ENCODE peak calls at places on chromosomes 4 and X, in four cellular contexts. I is pulmonary artery endothelial cell; B is MG63; X is naive thymus-derived CD8-positive, alpha-beta T cell. L is an unnamed sample.

GRCh38 chr4:38894340-38894982 is 26.9 kb downstream of the FAM114A1 start:
- DNase-seq in I (no peak), B (no peak), X (no peak), L (no peak)

GRCh38 chrX:152652467-152652866 is 14.8 kb downstream of the GABRQ start:
- DNase-seq in I (no peak), B (no peak), X (no peak), L (no peak)

GRCh38 chr4:18020671-18021469 is 685 bp downstream of the LCORL start:
- DNase-seq in I (peak), B (peak), X (peak), L (peak)

GRCh38 chr4:89497517-89498308 is 190.1 kb upstream of the GPRIN3 start:
- DNase-seq in I (peak), B (no peak), X (no peak), L (no peak)

GRCh38 chrX:136659174-136659573 is 11.2 kb downstream of the CD40LG start:
- DNase-seq in I (no peak), B (no peak), X (no peak), L (no peak)

GRCh38 chrX:45824471-45824870 is 623.8 kb upstream of the DIPK2B start:
- DNase-seq in I (peak), B (peak), X (no peak), L (no peak)

GRCh38 chr4:54683616-54684346 is 26.0 kb downstream of the KIT start:
- DNase-seq in I (no peak), B (no peak), X (peak), L (no peak)

GRCh38 chr4:184409911-184410692 is 64.2 kb downstream of the IRF2 start:
- DNase-seq in I (no peak), B (no peak), X (no peak), L (no peak)

GRCh38 chr4:17024430-17024829 is 126.0 kb upstream of the LDB2 start:
- DNase-seq in I (no peak), B (no peak), X (no peak), L (no peak)

GRCh38 chr4:42315231-42315630 is 82.1 kb upstream of the SHISA3 start:
- DNase-seq in I (no peak), B (no peak), X (no peak), L (no peak)

GRCh38 chrX:65671966-65672365 is 4.5 kb downstream of the MSN start:
- DNase-seq in I (no peak), B (no peak), X (no peak), L (no peak)

GRCh38 chrX:49273181-49273727 is 3.7 kb downstream of the PPP1R3F start:
- DNase-seq in I (no peak), B (no peak), X (peak), L (no peak)

GRCh38 chrX:10755477-10756334 is 135.3 kb upstream of the MID1 start:
- DNase-seq in I (peak), B (peak), X (no peak), L (peak)

GRCh38 chrX:77493677-77494553 is 46.7 kb downstream of the FGF16 start:
- DNase-seq in I (no peak), B (peak), X (no peak), L (peak)

GRCh38 chrX:1011632-1012283 is 200.7 kb downstream of the CRLF2 start:
- DNase-seq in I (no peak), B (no peak), X (no peak), L (no peak)

GRCh38 chrX:30690330-30690729 is 37.1 kb downstream of the GK start:
- DNase-seq in I (no peak), B (no peak), X (no peak), L (no peak)

GRCh38 chr4:152784490-152785195 is 4.9 kb downstream of the ARFIP1 start:
- DNase-seq in I (no peak), B (peak), X (no peak), L (no peak)

GRCh38 chr4:7558436-7558835 is 123.7 kb upstream of the PSAPL1 start:
- DNase-seq in I (no peak), B (no peak), X (no peak), L (no peak)

GRCh38 chr4:76745264-76745663 is 152.7 kb downstream of the SOWAHB start:
- DNase-seq in I (no peak), B (no peak), X (no peak), L (no peak)

GRCh38 chrX:152893631-152894610 is 3.9 kb upstream of the ZNF185 start:
- DNase-seq in I (no peak), B (no peak), X (no peak), L (no peak)

GRCh38 chrX:107773906-107774435 is 1.6 kb downstream of the TSC22D3 start:
- DNase-seq in I (no peak), B (no peak), X (no peak), L (no peak)

GRCh38 chr4:105624530-105624929 is 72.1 kb downstream of the ARHGEF38 start:
- DNase-seq in I (no peak), B (peak), X (no peak), L (no peak)

GRCh38 chr4:177255359-177255758 is 54.3 kb upstream of the NEIL3 start:
- DNase-seq in I (no peak), B (no peak), X (no peak), L (no peak)

GRCh38 chrX:38879631-38880220 is 78.5 kb downstream of the MID1IP1 start:
- DNase-seq in I (no peak), B (peak), X (no peak), L (no peak)

GRCh38 chr4:76514087-76514486 is 79.1 kb downstream of the SHROOM3 start:
- DNase-seq in I (no peak), B (no peak), X (no peak), L (no peak)

GRCh38 chrX:103254171-103254824 is 657 bp downstream of the TCEAL8 start:
- DNase-seq in I (no peak), B (peak), X (no peak), L (peak)

GRCh38 chrX:119685225-119686066 is 7.5 kb downstream of the SEPTIN6 start:
- DNase-seq in I (no peak), B (no peak), X (peak), L (no peak)

GRCh38 chr4:113300384-113301011 is 251.0 kb downstream of the ANK2 start:
- DNase-seq in I (no peak), B (no peak), X (no peak), L (no peak)

GRCh38 chr4:8191136-8191747 is 7.8 kb upstream of the SH3TC1 start:
- DNase-seq in I (peak), B (peak), X (no peak), L (no peak)

GRCh38 chr4:23369331-23369730 is 520.5 kb downstream of the PPARGC1A start:
- DNase-seq in I (no peak), B (no peak), X (no peak), L (no peak)

GRCh38 chr4:168711197-168712120 is 214.6 kb downstream of the PALLD start:
- DNase-seq in I (no peak), B (peak), X (no peak), L (no peak)

GRCh38 chr4:141246243-141246642 is 25.5 kb downstream of the ZNF330 start:
- DNase-seq in I (no peak), B (no peak), X (no peak), L (no peak)

GRCh38 chr4:25860586-25861421 is 2.0 kb downstream of the SEL1L3 start:
- DNase-seq in I (no peak), B (no peak), X (no peak), L (no peak)

GRCh38 chrX:131394384-131394783 is 105.3 kb upstream of the IGSF1 start:
- DNase-seq in I (no peak), B (no peak), X (no peak), L (no peak)

L was measured in neuronal stem cell.